ENCODE peak calls at places on chromosome 18, in five cellular contexts. Y is tibial nerve, I is transverse colon, G is IMR-90, J is A549. N is an unnamed sample.

GRCh38 chr18:28212060-28212459 is 35.1 kb upstream of the CDH2 start:
- DNase-seq in I (no peak), Y (no peak), G (no peak), J (no peak), N (no peak)

GRCh38 chr18:22214731-22215528 is 45.5 kb downstream of the GATA6 start:
- DNase-seq in J (peak; percentile 22), I (no peak), Y (no peak), G (peak; percentile 57), N (no peak)

GRCh38 chr18:75478996-75479870 is 51.7 kb upstream of the SMIM21 start:
- DNase-seq in I (no peak), Y (no peak), G (peak; percentile 59), J (peak; percentile 17), N (no peak)

GRCh38 chr18:45139478-45139877 is 458.8 kb downstream of the SETBP1 start:
- DNase-seq in J (no peak), Y (no peak), I (no peak), G (no peak), N (no peak)

GRCh38 chr18:70577023-70577420 is 288.2 kb downstream of the SOCS6 start:
- DNase-seq in G (no peak), Y (no peak), I (no peak), J (no peak), N (no peak)

GRCh38 chr18:8264861-8265411 is 344.3 kb upstream of the RAB12 start:
- DNase-seq in Y (no peak), J (no peak), G (peak; percentile 7), I (no peak), N (no peak)

GRCh38 chr18:73991570-73991969 is 156.1 kb downstream of the FBXO15 start:
- DNase-seq in J (no peak), G (no peak), I (no peak), Y (no peak), N (no peak)

GRCh38 chr18:77366725-77367641 is 117.3 kb downstream of the GALR1 start:
- DNase-seq in J (peak; percentile 56), I (peak; percentile 36), Y (peak; percentile 39), G (no peak), N (no peak)

GRCh38 chr18:8835556-8835955 is 130.2 kb downstream of the MTCL1 start:
- DNase-seq in G (peak; percentile 41), Y (no peak), I (no peak), J (no peak), N (no peak)

GRCh38 chr18:62584241-62585120 is 61.7 kb downstream of the ZCCHC2 start:
- DNase-seq in Y (peak; percentile 75), G (peak; percentile 88), I (peak; percentile 88), J (peak; percentile 85), N (peak; percentile 91)

GRCh38 chr18:8443505-8443904 is 165.7 kb upstream of the RAB12 start:
- DNase-seq in I (no peak), G (peak; percentile 15), J (no peak), Y (no peak), N (no peak)

GRCh38 chr18:834086-834720 is 22.2 kb upstream of the YES1 start:
- DNase-seq in G (no peak), J (no peak), Y (no peak), I (no peak), N (no peak)

GRCh38 chr18:66346833-66347595 is 256.9 kb downstream of the CDH19 start:
- DNase-seq in J (no peak), Y (no peak), I (no peak), G (no peak), N (no peak)

GRCh38 chr18:62717059-62717849 is 1.9 kb downstream of the PHLPP1 start:
- DNase-seq in G (peak; percentile 71), J (peak; percentile 26), I (peak; percentile 69), Y (no peak), N (no peak)

GRCh38 chr18:54086046-54086802 is 138.2 kb downstream of the MBD2 start:
- DNase-seq in J (no peak), G (no peak), I (no peak), Y (no peak), N (no peak)

GRCh38 chr18:23784811-23785245 is 95.6 kb downstream of the LAMA3 start:
- DNase-seq in J (no peak), Y (no peak), G (peak; percentile 93), I (peak; percentile 16), N (no peak)

GRCh38 chr18:74499633-74500032 is 3.5 kb downstream of the CNDP2 start:
- DNase-seq in G (no peak), J (no peak), I (peak; percentile 84), Y (peak; percentile 73), N (peak; percentile 89)

GRCh38 chr18:22728481-22729105 is 204.5 kb upstream of the RBBP8 start:
- DNase-seq in Y (no peak), J (no peak), G (no peak), I (no peak), N (no peak)

GRCh38 chr18:9849407-9849961 is 36.3 kb upstream of the TXNDC2 start:
- DNase-seq in I (peak; percentile 50), Y (no peak), J (no peak), G (no peak), N (peak; percentile 86)
- TF ChIP-seq POLR2A in I (no peak), Y (no peak), J (no peak), G (no peak), N (no peak)

DNA sequence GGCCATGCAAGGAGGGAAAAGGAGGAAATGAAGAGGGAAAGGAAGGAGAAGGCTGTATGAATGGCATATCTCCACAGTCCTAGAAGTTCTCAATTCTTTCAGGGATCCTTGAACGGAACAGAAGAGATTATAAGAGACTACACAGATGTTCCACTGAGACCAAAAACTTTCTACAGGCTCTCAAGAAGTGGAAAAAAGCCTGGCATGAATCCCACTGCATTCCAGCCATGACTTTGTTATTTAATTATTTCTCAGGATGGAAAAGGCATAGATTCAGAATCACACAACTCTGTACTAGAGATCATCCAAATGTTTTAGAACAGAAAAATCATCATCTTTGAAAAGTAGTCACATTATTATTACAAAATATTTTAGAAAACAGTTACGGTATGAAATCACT is 131.7 kb upstream of the CDH20 start:
- DNase-seq in Y (no peak), I (no peak), J (no peak), G (no peak), N (no peak)
- TF ChIP-seq CTCF in Y (no peak), I (no peak), J (no peak), G (no peak), N (no peak)

DNA sequence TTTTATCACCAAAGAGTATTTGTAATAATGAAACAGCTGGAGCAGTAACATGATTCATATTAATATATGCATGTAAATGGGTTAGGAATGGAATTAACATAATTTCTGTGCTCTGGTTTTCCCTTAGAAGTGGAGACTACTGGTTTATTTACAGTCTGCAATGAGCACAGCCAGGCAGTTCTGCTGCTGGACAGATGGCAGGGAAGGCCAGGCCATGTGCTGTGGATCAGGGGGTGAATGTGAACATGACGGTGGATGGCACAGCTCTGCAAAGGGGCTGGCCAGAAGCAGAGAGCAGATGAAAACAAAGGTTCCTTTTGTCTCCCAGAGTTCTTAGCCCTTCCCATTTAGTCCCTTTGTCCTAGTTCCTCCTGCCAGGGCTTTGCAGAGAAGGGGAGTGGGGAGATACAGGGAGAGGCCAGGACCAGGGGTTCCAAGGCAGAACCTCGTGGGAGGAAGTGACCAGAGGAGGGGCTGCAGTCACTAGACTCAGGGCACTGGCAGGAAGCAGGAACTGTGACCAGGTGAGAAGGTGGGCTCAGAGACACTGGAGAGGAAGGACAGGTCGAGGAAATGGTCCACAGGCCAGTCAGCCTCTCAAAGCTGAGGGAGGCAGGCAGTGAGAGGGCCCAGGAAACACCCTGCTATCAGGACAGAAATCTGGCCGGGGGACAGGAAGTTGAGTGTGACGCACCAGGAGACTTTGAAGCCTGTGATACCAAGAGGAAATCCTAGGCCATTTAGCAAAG is 112.9 kb upstream of the ATP8B1 start:
- DNase-seq in J (no peak), Y (no peak), I (peak; percentile 38), G (peak; percentile 47), N (no peak)
- H3K27ac ChIP-seq in J (no peak overlapping the region), Y (peak overlapping the region; percentile 26), I (peak overlapping the region; percentile 41), G (peak overlapping the region; percentile 70), N (no peak overlapping the region)

GRCh38 chr18:3177902-3178687 is 41.7 kb downstream of the MYOM1 start:
- DNase-seq in J (no peak), G (peak; percentile 19), I (peak; percentile 63), Y (peak; percentile 27), N (peak; percentile 85)
- TF ChIP-seq POLR2A in J (no peak), G (no peak), I (peak; percentile 29), Y (no peak), N (no peak)

DNA sequence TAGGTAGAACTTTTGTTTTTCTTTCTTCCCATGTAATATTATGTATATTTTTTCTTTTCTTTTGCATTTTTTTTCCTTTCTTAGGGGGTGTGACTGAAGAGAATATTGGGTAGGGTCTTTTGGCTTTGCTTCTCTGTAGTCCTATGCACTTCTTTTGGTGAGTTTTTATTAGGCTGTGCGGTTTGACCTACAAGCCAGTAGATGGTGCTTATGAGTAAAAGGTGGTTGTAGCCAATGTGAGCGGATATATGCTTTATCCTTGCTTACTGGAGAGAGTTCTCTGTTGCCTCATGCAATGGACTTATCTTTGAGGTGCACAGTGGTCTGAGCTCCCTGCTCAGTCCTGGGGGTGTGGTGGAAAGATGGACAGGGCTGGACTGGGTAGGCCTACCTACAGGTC is 52.7 kb downstream of the DSEL start:
- DNase-seq in I (no peak), Y (no peak), J (peak; percentile 3), G (no peak), N (no peak)
- TF ChIP-seq CTCF in I (no peak), Y (no peak), J (no peak), G (no peak), N (no peak)

GRCh38 chr18:5456577-5457466 is 87.0 kb downstream of the EPB41L3 start:
- DNase-seq in Y (no peak), G (peak; percentile 62), I (no peak), J (no peak), N (no peak)
- H3K27ac ChIP-seq in Y (peak overlapping the region; percentile 72), G (peak overlapping the region; percentile 46), I (peak overlapping the region; percentile 40), J (no peak overlapping the region), N (peak overlapping the region; percentile 74)

DNA sequence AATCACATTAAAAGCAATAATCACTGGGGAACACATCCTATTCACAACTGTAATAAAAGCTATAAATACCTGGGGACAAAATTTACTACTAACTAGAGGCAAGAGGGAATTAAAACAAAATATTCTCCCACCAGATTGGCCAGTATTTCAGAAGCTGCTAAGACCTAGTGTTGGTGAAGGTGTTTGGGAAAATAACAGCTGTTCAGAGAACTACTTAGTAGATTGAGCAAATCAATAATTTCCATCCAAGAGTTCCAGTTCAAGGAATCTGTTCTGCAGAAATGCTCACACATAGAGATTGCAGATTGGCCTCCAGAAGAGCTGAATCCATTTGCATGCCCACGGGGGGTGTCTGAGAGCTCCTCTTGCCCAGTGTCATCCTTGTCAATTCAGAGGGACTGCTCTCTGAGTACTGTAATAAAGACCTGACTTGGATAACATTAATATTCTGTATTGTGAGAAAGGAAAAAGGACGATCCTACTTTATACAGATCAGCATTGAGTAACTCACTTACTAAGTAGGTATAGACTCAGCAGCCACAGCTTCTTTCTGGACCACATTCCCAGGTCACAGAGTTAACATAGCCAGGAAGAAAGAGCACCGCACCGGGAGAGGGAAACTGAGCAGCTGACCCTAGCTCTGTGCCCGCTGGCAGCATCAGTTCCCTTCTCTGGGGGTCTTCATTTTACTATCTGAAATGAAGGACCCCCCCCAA is 5.6 kb downstream of the TUBB6 start:
- DNase-seq in Y (no peak), J (no peak), I (no peak), G (no peak), N (no peak)
- TF ChIP-seq POLR2A in Y (no peak), J (no peak), I (no peak), G (peak; percentile 34), N (no peak)

N was measured in spleen.